ENCODE peak calls at places on chromosome 22, in nine cellular contexts. T, U, R, X, Q, Z, C, V and F are unnamed samples.

GRCh38 chr22:38097557-38098409 is 12.7 kb downstream of the BAIAP2L2 start:
- DNase-seq in Z (no peak), T (no peak), R (peak), X (no peak), U (no peak), Q (no peak), V (no peak), C (no peak), F (no peak)

GRCh38 chr22:35523167-35523928 is 17.3 kb upstream of the RASD2 start:
- DNase-seq in U (no peak), X (no peak), Q (no peak), V (no peak), R (no peak), T (no peak), Z (no peak), C (no peak), F (no peak)

GRCh38 chr22:35812600-35812999 is 94.9 kb downstream of the APOL5 start:
- DNase-seq in Z (no peak), T (no peak), C (no peak), X (no peak), Q (no peak), R (no peak), V (no peak), U (no peak), F (no peak)

GRCh38 chr22:44254811-44255210 is 57.9 kb downstream of the SHISAL1 start:
- DNase-seq in C (no peak), Z (no peak), T (no peak), R (no peak), X (no peak), V (no peak), U (no peak), Q (no peak), F (no peak)

GRCh38 chr22:36334838-36335603 is 52.7 kb downstream of the MYH9 start:
- DNase-seq in R (no peak), C (peak), V (no peak), Z (no peak), Q (no peak), U (peak), T (peak), X (peak), F (no peak)

GRCh38 chr22:47220752-47221151 is 458.3 kb downstream of the TBC1D22A start:
- DNase-seq in R (no peak), T (no peak), Z (no peak), C (no peak), V (no peak), Q (no peak), X (no peak), U (no peak), F (no peak)

GRCh38 chr22:25966448-25966913 is 202.8 kb upstream of the SEZ6L start:
- DNase-seq in Z (no peak), V (no peak), R (peak), Q (no peak), X (no peak), C (no peak), T (no peak), U (no peak), F (no peak)

GRCh38 chr22:47556473-47556872 is 794.0 kb downstream of the TBC1D22A start:
- DNase-seq in R (no peak), Q (no peak), X (no peak), V (no peak), C (no peak), T (no peak), Z (no peak), U (no peak), F (no peak)

GRCh38 chr22:34866501-34867171 is 199.3 kb upstream of the ISX start:
- DNase-seq in R (no peak), T (no peak), X (peak), C (no peak), V (no peak), U (no peak), Z (no peak), Q (no peak), F (no peak)

DNA sequence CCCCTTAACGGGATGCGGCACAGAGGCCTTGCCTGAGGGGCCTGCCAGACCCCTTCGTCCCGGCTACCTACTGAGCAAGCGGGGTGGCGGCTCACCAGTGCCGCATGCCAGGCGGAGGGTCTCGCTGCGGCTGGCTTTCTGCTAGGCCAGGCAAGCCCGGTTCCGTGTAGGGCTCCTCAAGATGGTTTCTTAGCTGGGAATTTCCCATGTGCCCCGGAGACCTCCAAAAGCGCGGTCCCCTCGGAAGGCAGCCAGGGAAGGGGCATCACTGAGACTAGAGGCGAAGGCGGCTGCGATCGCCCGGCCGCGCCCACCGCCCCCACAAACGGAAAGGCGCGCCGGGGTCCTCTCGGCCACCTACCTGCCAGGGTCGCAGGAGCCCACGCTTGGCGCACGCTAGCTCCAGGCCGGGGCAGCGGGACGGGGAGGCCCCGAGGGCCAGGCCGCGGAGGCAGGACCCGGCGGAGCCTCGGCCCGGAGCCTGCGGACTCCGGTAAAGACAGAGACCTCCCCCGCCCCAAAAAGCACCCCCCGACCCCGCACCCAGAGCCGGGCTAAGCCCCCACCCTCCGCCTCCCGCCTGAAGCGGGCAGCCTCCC is 23.8 kb downstream of the MICAL3 start:
- DNase-seq in Q (no peak), R (no peak), Z (no peak), U (peak), V (peak), C (no peak), X (peak), T (no peak), F (no peak)
- TF ChIP-seq CTCF in Q (no peak), R (no peak), Z (no peak), U (no peak), V (no peak), C (no peak), X (no peak), T (no peak), F (no peak)

DNA sequence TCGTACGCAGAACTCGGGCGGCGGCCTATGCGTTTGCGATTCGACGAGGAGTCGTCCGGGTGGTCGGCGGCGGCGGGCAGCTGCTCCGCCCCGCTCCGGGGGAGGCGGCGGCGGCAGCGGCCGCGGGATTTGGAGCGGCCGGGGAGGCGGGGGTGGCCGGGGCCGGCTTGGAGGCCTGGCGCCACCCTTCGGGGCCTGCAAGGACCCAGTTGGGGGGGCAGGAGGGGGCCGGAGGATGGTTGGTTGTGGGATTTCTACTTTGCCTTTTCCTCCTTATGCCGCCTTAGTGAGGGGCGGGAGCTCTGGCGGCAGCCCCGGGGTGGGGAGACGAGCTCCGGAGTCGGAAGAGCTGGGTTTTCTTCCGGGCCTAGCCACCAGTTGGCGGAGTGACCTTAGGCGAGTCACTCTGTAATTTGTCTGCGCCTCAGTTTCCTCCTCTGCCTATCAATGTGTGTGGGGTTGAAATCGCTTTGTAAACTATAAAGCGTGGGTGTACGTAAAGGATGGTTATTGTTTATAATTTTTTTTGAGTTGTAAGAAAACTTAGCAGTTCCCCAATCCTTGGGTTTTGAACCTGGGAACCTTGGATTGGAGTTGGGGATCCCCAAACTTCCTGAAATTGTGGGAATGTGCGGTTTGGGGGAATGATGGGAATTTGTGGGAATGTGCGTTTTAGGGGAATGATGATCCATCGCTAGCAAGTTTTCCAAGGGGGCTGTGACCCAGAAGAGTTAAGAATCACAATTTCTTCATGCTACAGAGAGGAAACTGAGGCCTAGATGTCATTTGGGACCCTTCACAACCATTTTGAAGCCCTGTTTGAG is 679 bp downstream of the TUG1 start:
- DNase-seq in U (peak), R (peak), T (peak), Z (no peak), X (peak), Q (no peak), C (no peak), V (no peak), F (no peak)
- TF ChIP-seq CTCF in U (no peak), R (no peak), T (no peak), Z (no peak), X (no peak), Q (no peak), C (no peak), V (no peak), F (no peak)

DNA sequence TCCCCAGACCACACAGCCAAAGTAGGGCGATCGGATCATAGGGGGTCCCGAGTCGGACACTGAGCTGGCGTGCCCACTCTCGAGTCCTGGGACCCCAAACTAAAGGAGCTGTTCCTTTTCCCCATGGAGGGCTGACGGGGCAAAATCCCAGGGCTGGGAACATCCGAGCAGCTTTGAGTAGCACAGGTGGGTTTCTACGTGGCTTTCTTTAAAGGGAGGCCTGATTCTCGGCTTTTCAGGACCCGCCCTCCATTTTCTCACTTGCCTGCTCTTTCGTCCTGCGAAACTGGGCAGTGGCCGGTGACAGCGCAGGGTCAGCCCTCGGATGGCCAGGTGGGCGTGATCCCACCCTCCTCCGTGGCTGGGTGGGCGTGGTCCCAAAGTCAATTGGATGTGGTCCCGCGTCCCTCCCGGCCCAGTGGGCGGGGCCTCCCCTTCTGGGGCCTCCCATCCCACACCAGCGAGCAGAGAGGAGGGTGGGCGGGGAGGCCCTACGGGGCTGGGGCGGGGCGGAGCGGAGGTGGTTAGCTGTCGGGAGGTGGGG is 17.5 kb upstream of the TXNRD2 start:
- DNase-seq in U (no peak), R (no peak), Z (peak), X (no peak), T (peak), Q (no peak), C (peak), V (peak), F (no peak)
- TF ChIP-seq CTCF in U (no peak), R (no peak), Z (no peak), X (no peak), T (no peak), Q (no peak), C (no peak), V (no peak), F (no peak)

DNA sequence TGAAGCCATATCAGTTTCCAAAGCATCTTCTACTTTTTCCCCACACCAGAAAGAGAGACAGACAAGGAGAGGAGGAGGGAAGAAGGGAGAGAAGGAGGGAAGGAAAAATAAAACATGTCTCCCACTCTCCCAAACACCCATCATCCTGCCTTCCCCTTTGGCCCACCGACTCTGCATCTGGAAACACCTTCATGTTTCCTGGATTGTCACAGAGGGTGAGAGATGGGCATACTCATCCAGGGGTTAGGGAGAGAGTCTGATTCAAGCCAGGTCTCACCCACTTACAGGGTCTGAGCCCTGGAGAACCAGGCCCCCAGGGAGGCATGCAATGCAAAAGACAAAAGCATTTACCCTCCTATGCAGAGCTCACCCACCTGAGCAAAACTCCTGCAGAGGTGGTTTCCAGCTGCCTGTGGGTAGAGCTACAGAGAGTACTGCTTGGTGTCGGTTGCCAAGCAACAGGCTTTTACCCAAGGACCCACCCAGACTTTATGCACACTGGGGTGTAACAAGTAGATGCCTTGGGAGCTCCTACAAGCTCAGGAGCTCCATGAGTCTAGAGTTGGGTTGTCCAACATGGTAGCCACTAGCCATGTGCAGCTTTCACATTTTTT is 33.4 kb downstream of the MN1 start:
- DNase-seq in Z (no peak), R (peak), C (no peak), V (no peak), Q (no peak), X (no peak), T (no peak), U (no peak), F (no peak)
- TF ChIP-seq CTCF in Z (no peak), R (no peak), C (no peak), V (no peak), Q (no peak), X (no peak), T (no peak), U (no peak), F (no peak)

DNA sequence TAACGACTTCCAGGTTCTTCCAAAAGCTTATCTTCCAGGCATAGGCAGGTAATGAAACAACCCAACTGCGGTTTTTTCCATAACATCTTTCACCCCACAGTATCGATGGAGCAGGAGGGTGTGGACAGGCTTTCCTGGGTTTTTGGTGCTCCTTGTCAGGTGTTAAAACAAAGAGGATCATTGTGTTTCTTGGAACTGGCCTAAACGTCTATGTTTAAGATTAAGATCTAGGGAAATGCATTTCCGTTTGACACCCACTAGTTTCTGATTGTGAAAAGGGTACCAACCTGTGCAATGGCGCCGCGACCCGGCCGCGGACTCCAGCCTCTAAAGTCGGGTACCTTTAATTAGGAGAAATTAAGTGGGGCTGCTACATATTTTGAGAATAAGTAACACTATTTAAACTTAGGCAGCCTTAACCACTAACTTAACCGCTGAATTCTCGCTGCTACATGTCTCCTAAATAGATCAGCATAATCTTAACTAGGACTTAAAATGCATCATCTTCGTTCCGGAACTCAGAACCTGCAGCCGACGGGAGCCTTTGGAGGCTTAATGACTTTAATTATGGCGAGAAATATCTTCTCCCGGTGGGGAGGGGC is 31.5 kb downstream of the C22orf31 start:
- DNase-seq in V (no peak), R (no peak), Z (no peak), U (peak), T (no peak), X (peak), C (no peak), Q (peak), F (no peak)
- TF ChIP-seq CTCF in V (no peak), R (no peak), Z (no peak), U (no peak), T (no peak), X (peak), C (no peak), Q (no peak), F (no peak)

GRCh38 chr22:27327981-27328721 is 473.4 kb downstream of the MN1 start:
- DNase-seq in U (no peak), T (no peak), C (no peak), X (no peak), V (no peak), R (no peak), Z (no peak), Q (no peak), F (no peak)
- TF ChIP-seq CTCF in U (no peak), T (no peak), C (no peak), X (peak), V (no peak), R (no peak), Z (no peak), Q (peak), F (no peak)

GRCh38 chr22:24232725-24233124 is 12.2 kb downstream of the GGT5 start:
- DNase-seq in Z (no peak), R (no peak), V (no peak), X (no peak), U (no peak), Q (no peak), C (no peak), T (no peak), F (no peak)
- TF ChIP-seq CTCF in Z (no peak), R (no peak), V (no peak), X (no peak), U (no peak), Q (no peak), C (no peak), T (no peak), F (no peak)

DNA sequence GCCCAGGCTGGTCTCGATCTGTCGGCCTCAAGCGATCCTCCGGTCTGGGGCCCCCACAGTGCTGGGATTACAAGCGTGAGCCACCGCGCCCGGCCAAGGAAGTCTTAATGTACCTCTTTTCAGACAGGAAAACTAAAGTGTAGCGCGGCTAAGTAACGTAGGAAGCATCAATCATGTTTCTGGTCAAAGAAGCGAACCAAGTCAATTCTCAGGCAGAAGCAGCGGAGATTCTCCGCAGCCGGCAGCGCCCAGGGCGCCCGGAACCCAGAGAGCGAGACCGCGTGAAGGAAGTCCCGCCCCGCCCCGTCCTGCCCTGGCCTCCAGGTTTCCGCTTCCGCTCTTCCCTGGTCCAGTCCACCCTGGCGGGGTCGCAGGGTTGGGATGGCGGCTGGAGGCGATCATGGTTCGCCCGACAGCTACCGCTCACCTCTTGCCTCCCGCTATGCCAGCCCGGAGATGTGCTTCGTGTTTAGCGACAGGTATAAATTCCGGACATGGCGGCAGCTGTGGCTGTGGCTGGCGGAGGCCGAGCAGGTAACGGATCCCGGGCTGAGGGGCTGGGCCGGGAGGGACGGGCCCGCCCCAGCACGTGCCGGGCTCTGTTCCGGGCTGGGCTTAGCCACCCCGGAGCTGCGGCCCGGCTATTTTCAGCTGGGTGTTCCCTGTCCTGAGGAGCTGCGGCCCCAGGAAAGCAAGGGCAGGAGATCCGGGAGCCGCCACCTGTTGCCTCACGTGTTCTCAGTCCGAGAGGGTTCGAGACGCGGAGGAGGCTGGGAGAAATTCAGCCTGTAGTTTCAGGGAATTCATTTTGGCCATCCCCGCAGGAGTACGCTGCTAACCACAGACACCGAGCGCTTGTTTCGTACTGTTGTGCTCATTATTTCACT is at the start of gene ADSL:
- DNase-seq in X (peak), C (peak), R (peak), U (peak), Q (no peak), V (peak), Z (peak), T (peak), F (peak)
- TF ChIP-seq CTCF in X (peak), C (peak), R (no peak), U (no peak), Q (peak), V (no peak), Z (no peak), T (no peak), F (no peak)

GRCh38 chr22:22744412-22745224 is 100.2 kb downstream of the GGTLC2 start:
- DNase-seq in Q (no peak), X (no peak), U (no peak), C (no peak), Z (no peak), V (no peak), T (no peak), R (no peak), F (no peak)
- TF ChIP-seq CTCF in Q (no peak), X (no peak), U (no peak), C (no peak), Z (no peak), V (no peak), T (no peak), R (no peak), F (no peak)

GRCh38 chr22:22403771-22404170 is 104.8 kb downstream of the ZNF280B start:
- DNase-seq in V (no peak), C (no peak), U (no peak), X (no peak), R (no peak), Q (no peak), Z (no peak), T (no peak), F (no peak)
- TF ChIP-seq CTCF in V (no peak), C (no peak), U (no peak), X (no peak), R (no peak), Q (no peak), Z (no peak), T (no peak), F (no peak)